ENCODE peak calls at places on chromosomes 2 and 18, in eight cellular contexts. P, R, M, W, G, U, X and F are unnamed samples. For H3K4me1, the result is how much of the 10 kb centered on the place peaks cover.

GRCh38 chr2:148578493-148578884 is 66.1 kb upstream of the EPC2 start:
- DNase-seq in X (no peak), G (no peak), M (no peak), P (no peak), W (no peak), R (no peak), U (no peak), F (no peak)

GRCh38 chr2:33322099-33322498 is 154.3 kb upstream of the RASGRP3 start:
- DNase-seq in G (no peak), U (no peak), X (peak), P (no peak), M (no peak), W (no peak), R (no peak), F (no peak)

GRCh38 chr2:150426315-150426714 is 61.2 kb downstream of the RND3 start:
- DNase-seq in U (no peak), W (no peak), R (no peak), M (no peak), X (no peak), G (no peak), P (no peak), F (no peak)

GRCh38 chr18:23226930-23227728 is 91.8 kb downstream of the CABLES1 start:
- DNase-seq in R (peak), U (no peak), M (peak), G (no peak), W (no peak), P (no peak), X (no peak), F (peak)

GRCh38 chr2:216877085-216877484 is 17.2 kb upstream of the TNP1 start:
- DNase-seq in G (no peak), R (no peak), W (no peak), U (no peak), M (no peak), X (no peak), P (no peak), F (no peak)

GRCh38 chr18:35495821-35496368 is 1.9 kb downstream of the INO80C start:
- DNase-seq in M (no peak), W (no peak), R (no peak), X (no peak), P (no peak), G (no peak), U (no peak), F (no peak)

GRCh38 chr2:2587364-2587763 is 256.3 kb upstream of the MYT1L start:
- DNase-seq in R (no peak), U (no peak), M (no peak), G (no peak), X (no peak), W (no peak), P (no peak), F (no peak)

GRCh38 chr18:59919026-59919425 is 19.2 kb downstream of the PMAIP1 start:
- DNase-seq in M (no peak), P (no peak), G (no peak), U (no peak), R (no peak), X (no peak), W (no peak), F (no peak)

GRCh38 chr2:20558391-20559150 is 92.3 kb downstream of the HS1BP3 start:
- DNase-seq in M (no peak), G (no peak), X (no peak), W (no peak), P (no peak), U (no peak), R (no peak), F (no peak)

GRCh38 chr2:58925676-58926081 is 684.6 kb upstream of the FANCL start:
- DNase-seq in R (peak), U (no peak), X (no peak), G (no peak), M (no peak), P (no peak), W (no peak), F (no peak)

GRCh38 chr2:117814417-117815264 is at the start of gene DDX18:
- DNase-seq in G (peak), U (peak), X (peak), P (peak), W (peak), R (peak), M (peak), F (peak)

GRCh38 chr2:138649571-138649970 is 130.6 kb downstream of the NXPH2 start:
- DNase-seq in U (no peak), P (no peak), M (no peak), G (no peak), R (no peak), W (no peak), X (no peak), F (no peak)

DNA sequence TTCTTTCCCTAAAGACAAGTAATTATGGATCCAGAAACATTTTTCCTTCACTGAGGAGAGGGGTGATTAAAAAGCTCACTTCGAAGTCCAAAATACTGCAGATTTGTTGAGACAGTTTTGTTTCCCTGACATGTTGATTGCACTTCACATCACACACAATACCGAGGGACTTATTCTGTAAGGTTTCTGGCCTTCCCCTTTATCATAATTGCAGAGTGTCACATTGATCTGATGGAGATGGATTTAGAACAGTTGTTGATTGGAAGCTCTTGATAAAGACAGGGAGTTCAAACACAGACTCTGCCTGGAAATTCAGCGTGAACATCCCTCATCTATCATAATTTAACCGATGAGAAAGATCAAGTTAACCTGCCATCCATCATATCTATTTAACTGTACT is 163.6 kb downstream of the PTPRM start:
- DNase-seq in U (no peak), G (no peak), R (no peak), M (no peak), W (no peak), X (no peak), P (no peak), F (no peak)
- H3K4me1 ChIP-seq in U (under half), G (under half), R (half or more), M (under half), W (under half), X (under half), P (under half), F (under half)

DNA sequence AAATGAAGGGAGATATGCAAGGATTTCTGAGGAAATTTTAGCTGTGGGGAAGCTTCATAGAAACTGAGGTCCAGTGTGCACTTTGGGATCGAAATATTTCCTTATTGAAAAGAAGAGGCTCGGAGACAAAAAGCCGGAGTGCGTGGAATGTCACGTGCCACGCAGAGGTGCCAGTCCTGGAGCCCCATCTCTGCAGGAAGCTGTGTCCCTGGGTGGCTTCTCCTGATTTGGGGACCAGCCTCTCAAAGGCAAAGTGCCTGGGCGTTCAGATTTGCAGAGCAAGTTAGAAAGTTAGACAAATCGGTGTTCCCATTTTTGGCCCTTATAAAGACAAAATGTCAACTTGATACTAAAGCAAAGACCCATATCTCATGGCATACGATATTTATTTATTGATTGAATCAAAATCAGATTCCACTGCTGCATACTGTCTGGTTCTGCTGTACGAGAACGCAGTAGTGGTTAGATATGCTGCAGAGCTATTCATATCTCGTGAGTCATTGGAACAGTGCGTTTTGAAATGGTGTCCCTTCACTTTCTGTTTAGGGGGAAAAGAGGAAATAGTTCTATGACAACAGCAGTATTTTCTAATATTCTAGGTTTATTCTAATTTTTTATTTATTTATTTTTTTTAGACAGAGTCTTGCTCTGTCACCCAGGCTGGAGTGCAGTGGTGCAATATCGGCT is 9.1 kb upstream of the ATG16L1 start:
- DNase-seq in P (no peak), R (no peak), M (no peak), X (no peak), W (peak), U (no peak), G (no peak), F (no peak)
- H3K4me3 ChIP-seq in P (no peak), R (no peak), M (no peak), X (no peak), W (no peak), U (no peak), G (no peak), F (no peak)

GRCh38 chr2:16654775-16655456 is 10.7 kb downstream of the CYRIA start:
- DNase-seq in R (no peak), X (no peak), P (no peak), U (no peak), G (no peak), M (peak), W (no peak), F (peak)
- H3K4me1 ChIP-seq in R (half or more), X (under half), P (under half), U (under half), G (under half), M (half or more), W (under half), F (under half)

GRCh38 chr2:85753035-85753524 is 711 bp upstream of the ATOH8 start:
- DNase-seq in U (peak), M (no peak), X (no peak), G (no peak), P (no peak), R (no peak), W (no peak), F (no peak)

GRCh38 chr2:85756195-85756594 is 2.4 kb downstream of the ATOH8 start:
- DNase-seq in P (no peak), U (no peak), W (no peak), G (no peak), R (peak), X (no peak), M (no peak), F (no peak)

GRCh38 chr2:85755122-85756027 is 1.6 kb downstream of the ATOH8 start:
- DNase-seq in M (no peak), R (peak), U (no peak), X (no peak), W (peak), P (no peak), G (no peak), F (no peak)

GRCh38 chr2:85753525-85754312 is at the start of gene ATOH8:
- DNase-seq in M (peak), R (peak), U (peak), P (peak), G (peak), W (peak), X (peak), F (peak)

GRCh38 chr2:85754313-85755095 is 713 bp downstream of the ATOH8 start:
- DNase-seq in R (peak), G (no peak), P (no peak), M (no peak), X (peak), U (no peak), W (peak), F (no peak)
- H3K4me3 ChIP-seq in R (peak), G (peak), P (peak), M (peak), X (peak), U (peak), W (no peak), F (peak)